ENCODE peak calls at places on chromosomes 4 and X, in nine cellular contexts. R is breast epithelium, Q is WERI-Rb-1, Z is right atrium auricular region, O is endodermal cell, S is OCI-LY7, N is IMR-90, J is neural progenitor cell, Y is pancreas. D is an unnamed sample.

GRCh38 chr4:139682309-139683210 is 16.9 kb downstream of the MGST2 start:
- DNase-seq in R (no peak), Q (no peak), Z (no peak), O (no peak), S (no peak), N (no peak), J (no peak), Y (no peak), D (no peak)

GRCh38 chr4:184030764-184031163 is 125.7 kb downstream of the STOX2 start:
- DNase-seq in R (no peak), Q (no peak), Z (no peak), O (no peak), S (no peak), N (no peak), J (no peak), Y (no peak), D (no peak)

GRCh38 chr4:57777871-57778270 is 667.7 kb upstream of the IGFBP7 start:
- DNase-seq in R (no peak), Q (no peak), Z (no peak), O (no peak), S (no peak), N (no peak), J (no peak), Y (no peak), D (no peak)

GRCh38 chr4:11175374-11175773 is 253.3 kb downstream of the HS3ST1 start:
- DNase-seq in R (no peak), Q (peak; percentile 12), Z (no peak), O (no peak), S (no peak), N (no peak), J (no peak), Y (no peak), D (no peak)

GRCh38 chr4:115090483-115091075 is 22.8 kb downstream of the NDST4 start:
- DNase-seq in R (no peak), Q (no peak), Z (no peak), O (no peak), S (peak; percentile 56), N (peak; percentile 0), J (peak; percentile 61), Y (no peak), D (no peak)

GRCh38 chr4:88866862-88867550 is 169.4 kb upstream of the NAP1L5 start:
- DNase-seq in R (no peak), Q (no peak), Z (no peak), O (no peak), S (peak; percentile 0), N (peak; percentile 61), J (no peak), Y (no peak), D (peak; percentile 52)

GRCh38 chr4:101191302-101192098 is 155.8 kb downstream of the PPP3CA start:
- DNase-seq in R (peak; percentile 49), Q (peak; percentile 50), Z (peak; percentile 88), O (peak; percentile 72), S (no peak), N (peak; percentile 92), J (peak; percentile 56), Y (peak; percentile 63), D (peak; percentile 77)

GRCh38 chrX:2458309-2458708 is 42.5 kb downstream of the DHRSX start:
- DNase-seq in R (no peak), Q (no peak), Z (no peak), O (no peak), S (no peak), N (no peak), J (no peak), Y (no peak), D (no peak)

GRCh38 chr4:174563399-174563798 is 41.1 kb upstream of the HPGD start:
- DNase-seq in R (no peak), Q (no peak), Z (no peak), O (no peak), S (no peak), N (no peak), J (no peak), Y (no peak), D (no peak)

GRCh38 chr4:54661156-54661555 is 3.4 kb downstream of the KIT start:
- DNase-seq in R (no peak), Q (no peak), Z (no peak), O (no peak), S (no peak), N (peak; percentile 39), J (no peak), Y (no peak), D (peak; percentile 81)

GRCh38 chrX:121763671-121764070 is 716.3 kb downstream of the GLUD2 start:
- DNase-seq in R (no peak), Q (no peak), Z (no peak), O (no peak), S (no peak), N (no peak), J (no peak), Y (no peak), D (no peak)

GRCh38 chr4:100254237-100254636 is 64.0 kb upstream of the DDIT4L start:
- DNase-seq in R (no peak), Q (no peak), Z (no peak), O (no peak), S (no peak), N (no peak), J (no peak), Y (no peak), D (no peak)

GRCh38 chr4:55758081-55758480 is 61.5 kb upstream of the EXOC1L start:
- DNase-seq in R (no peak), Q (no peak), Z (no peak), O (no peak), S (no peak), N (no peak), J (no peak), Y (no peak), D (no peak)

GRCh38 chr4:153579410-153579809 is 104.7 kb upstream of the TLR2 start:
- DNase-seq in R (no peak), Q (no peak), Z (no peak), O (no peak), S (peak; percentile 49), N (no peak), J (no peak), Y (no peak), D (no peak)

GRCh38 chr4:84796388-84796787 is 170.1 kb downstream of the WDFY3 start:
- DNase-seq in R (no peak), Q (no peak), Z (no peak), O (no peak), S (no peak), N (no peak), J (peak; percentile 8), Y (no peak), D (no peak)

DNA sequence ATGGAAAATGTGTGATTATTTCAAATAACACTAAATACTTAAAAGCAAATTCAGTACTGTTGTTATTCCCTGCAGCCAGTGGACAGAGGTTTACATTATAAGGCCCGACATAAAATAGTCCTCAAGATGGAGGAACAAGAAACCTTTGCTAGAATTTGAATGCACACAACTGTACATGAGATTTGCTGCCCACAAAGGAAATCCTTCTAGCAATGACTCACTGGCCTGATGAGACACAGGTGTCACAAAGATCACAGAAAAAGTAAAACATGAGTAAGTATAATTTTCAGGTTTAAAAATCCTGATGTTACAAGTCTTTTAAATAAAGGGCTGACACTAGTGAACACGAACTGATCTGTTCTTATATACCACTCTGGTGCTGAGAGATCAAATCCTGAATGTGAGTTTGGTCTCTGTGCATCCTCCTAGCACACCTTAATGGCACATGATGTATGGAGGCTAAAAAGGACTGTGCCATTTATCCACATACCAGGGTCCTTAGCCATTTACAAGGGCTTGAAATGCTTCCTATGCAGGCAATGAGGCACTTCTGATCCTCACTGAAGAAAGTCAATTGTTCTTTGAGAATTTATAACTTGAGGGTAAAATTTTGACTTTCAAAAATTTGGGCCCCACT is 23.1 kb downstream of the MAP7D3 start:
- DNase-seq in R (no peak), Q (no peak), Z (no peak), O (no peak), S (no peak), N (peak; percentile 48), J (no peak), Y (no peak), D (no peak)
- H3K36me3 ChIP-seq in R (no peaks in the 10 kb centered on the region), Q (no peaks in the 10 kb centered on the region), Z (peaks cover 10% of the 10 kb centered on the region), O (peaks cover 17% of the 10 kb centered on the region), S (peaks cover 33% of the 10 kb centered on the region), N (peaks cover 11% of the 10 kb centered on the region), J (no peaks in the 10 kb centered on the region), Y (no peaks in the 10 kb centered on the region), D (peaks cover 2% of the 10 kb centered on the region)

GRCh38 chr4:15656038-15656470 is 897 bp upstream of the FBXL5 start:
- DNase-seq in R (peak; percentile 31), Q (peak; percentile 58), Z (no peak), O (no peak), S (no peak), N (no peak), J (peak; percentile 13), Y (no peak), D (no peak)

GRCh38 chr4:15658136-15658535 is 3.0 kb upstream of the FBXL5 start:
- DNase-seq in R (no peak), Q (no peak), Z (no peak), O (no peak), S (no peak), N (no peak), J (no peak), Y (no peak), D (no peak)

GRCh38 chr4:15655223-15656037 is at the start of gene FBXL5:
- DNase-seq in R (peak; percentile 76), Q (peak; percentile 80), Z (peak; percentile 73), O (peak; percentile 89), S (peak; percentile 92), N (peak; percentile 84), J (peak; percentile 96), Y (peak; percentile 93), D (peak; percentile 56)

GRCh38 chr4:15657366-15657765 is 2.2 kb upstream of the FBXL5 start:
- DNase-seq in R (no peak), Q (no peak), Z (no peak), O (no peak), S (no peak), N (no peak), J (no peak), Y (no peak), D (no peak)

GRCh38 chr4:15659768-15660394 is 4.7 kb upstream of the FBXL5 start:
- DNase-seq in R (no peak), Q (no peak), Z (no peak), O (no peak), S (no peak), N (peak; percentile 56), J (no peak), Y (no peak), D (no peak)
- H3K27ac ChIP-seq in R (no peak overlapping the region), Q (no peak overlapping the region), Z (peak overlapping the region; percentile 8), O (no peak overlapping the region), S (no peak overlapping the region), N (peak overlapping the region; percentile 17), J (no peak overlapping the region), Y (no peak overlapping the region), D (no peak overlapping the region)

DNA sequence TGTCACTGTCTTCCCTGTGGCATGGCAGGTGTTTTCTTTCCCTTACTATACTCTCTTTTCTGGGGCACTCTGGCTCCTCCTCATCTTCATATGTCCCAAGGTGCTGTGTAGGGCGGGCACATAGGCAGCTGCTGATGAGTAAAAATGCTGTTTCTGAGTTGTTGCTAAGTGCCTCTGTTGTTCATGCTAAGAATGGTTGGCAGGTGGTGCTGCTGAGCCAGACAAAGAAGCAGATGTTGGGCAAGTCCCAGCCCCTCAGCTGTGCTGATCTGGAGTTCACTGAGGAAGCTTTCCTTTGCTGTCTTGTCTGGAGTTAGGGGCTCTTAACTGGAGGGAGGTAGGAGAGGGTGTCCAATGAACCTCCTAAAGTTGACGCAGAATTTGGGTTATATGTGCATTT is 40.6 kb downstream of the HADH start:
- DNase-seq in R (no peak), Q (peak; percentile 60), Z (no peak), O (peak; percentile 82), S (peak; percentile 90), N (peak; percentile 76), J (peak; percentile 76), Y (no peak), D (peak; percentile 78)
- TF ChIP-seq CTCF in R (no peak), Q (peak; percentile 79), Z (no peak), O (peak; percentile 79), S (peak; percentile 92), N (peak; percentile 71), J (peak; percentile 71), Y (no peak), D (peak; percentile 78)

GRCh38 chr4:499563-499962 is 553 bp downstream of the PIGG start:
- DNase-seq in R (no peak), Q (no peak), Z (no peak), O (no peak), S (no peak), N (no peak), J (peak; percentile 15), Y (no peak), D (no peak)
- H3K36me3 ChIP-seq in R (no peaks in the 10 kb centered on the region), Q (peaks cover 54% of the 10 kb centered on the region), Z (peaks cover 12% of the 10 kb centered on the region), O (peaks cover 60% of the 10 kb centered on the region), S (peaks cover 56% of the 10 kb centered on the region), N (peaks cover 27% of the 10 kb centered on the region), J (peaks cover 5% of the 10 kb centered on the region), Y (no peaks in the 10 kb centered on the region), D (peaks cover 11% of the 10 kb centered on the region)

D was measured in brain microvascular endothelial cell.